ENCODE peak calls at places on chromosome 10, in eight cellular contexts. G is stimulated activated CD8-positive, alpha-beta memory T cell treated with anti-CD3 and anti-CD28 coated beads, Interleukin-4, amount 100 ng/mL, for 1 hour; W is colonic mucosa; K is NCI-H1092 treated with DMSO at 0.1 percent for 48 hours; B is GM23338; J is T-helper 1 cell; Z is GM19239; U is germinal center. F is an unnamed sample.

GRCh38 chr10:95459446-95459845 is 101.7 kb downstream of the SORBS1 start:
- DNase-seq in U (no peak), G (no peak), J (no peak), B (peak), Z (no peak), W (no peak), K (no peak), F (no peak)

GRCh38 chr10:81848931-81849330 is 26.1 kb upstream of the NRG3 start:
- DNase-seq in G (no peak), Z (no peak), B (no peak), K (no peak), W (no peak), U (no peak), J (no peak), F (no peak)

GRCh38 chr10:949446-949845 is 17.9 kb upstream of the LARP4B start:
- DNase-seq in K (no peak), J (no peak), G (no peak), Z (no peak), W (no peak), B (no peak), U (peak), F (no peak)

GRCh38 chr10:125482108-125482507 is 200.9 kb downstream of the TEX36 start:
- DNase-seq in J (no peak), B (peak), W (no peak), G (no peak), U (no peak), K (no peak), Z (no peak), F (no peak)

GRCh38 chr10:27621441-27621840 is 117.3 kb downstream of the RAB18 start:
- DNase-seq in Z (no peak), G (no peak), J (no peak), K (no peak), W (no peak), B (no peak), U (no peak), F (no peak)

GRCh38 chr10:5860039-5860438 is 29.7 kb downstream of the ANKRD16 start:
- DNase-seq in K (no peak), W (no peak), G (no peak), J (no peak), U (no peak), Z (no peak), B (no peak), F (no peak)

GRCh38 chr10:86715836-86716235 is 40.6 kb upstream of the BMPR1A start:
- DNase-seq in U (no peak), K (no peak), Z (no peak), W (no peak), J (no peak), G (no peak), B (no peak), F (no peak)

GRCh38 chr10:58384095-58384494 is 1.1 kb upstream of the TFAM start:
- DNase-seq in Z (no peak), U (peak), B (no peak), K (no peak), G (no peak), W (no peak), J (peak), F (no peak)

GRCh38 chr10:71252195-71252594 is 39.8 kb downstream of the UNC5B start:
- DNase-seq in W (peak), K (no peak), B (no peak), U (no peak), Z (no peak), J (no peak), G (no peak), F (no peak)

GRCh38 chr10:42783181-42783549 is 570 bp downstream of the BMS1 start:
- DNase-seq in G (no peak), B (no peak), Z (no peak), W (peak), U (no peak), K (peak), J (no peak), F (no peak)

GRCh38 chr10:33947563-33947962 is 613.1 kb upstream of the NRP1 start:
- DNase-seq in U (no peak), G (no peak), W (no peak), B (no peak), Z (no peak), J (no peak), K (no peak), F (no peak)

GRCh38 chr10:95242581-95243317 is 48.1 kb downstream of the PDLIM1 start:
- DNase-seq in B (peak), W (no peak), Z (peak), K (peak), G (no peak), U (peak), J (peak), F (peak)

GRCh38 chr10:30538086-30538485 is 91.5 kb downstream of the LYZL2 start:
- DNase-seq in W (no peak), B (no peak), J (no peak), Z (no peak), U (no peak), G (no peak), K (no peak), F (peak)

GRCh38 chr10:62959553-62959952 is 143.4 kb upstream of the EGR2 start:
- DNase-seq in W (no peak), U (no peak), K (no peak), B (no peak), Z (no peak), G (no peak), J (no peak), F (no peak)

GRCh38 chr10:59098811-59099452 is 77.5 kb upstream of the PHYHIPL start:
- DNase-seq in Z (no peak), J (no peak), G (no peak), W (no peak), K (peak), U (no peak), B (no peak), F (no peak)

GRCh38 chr10:77673086-77673485 is 35.5 kb upstream of the KCNMA1 start:
- DNase-seq in K (no peak), B (no peak), W (no peak), U (no peak), Z (no peak), G (no peak), J (no peak), F (no peak)

GRCh38 chr10:14126697-14127440 is 203.9 kb downstream of the FRMD4A start:
- DNase-seq in Z (no peak), U (no peak), G (no peak), K (no peak), W (no peak), B (no peak), J (no peak), F (no peak)

GRCh38 chr10:9868499-9868898 is 1149.2 kb upstream of the CELF2 start:
- DNase-seq in U (no peak), B (peak), J (no peak), K (no peak), Z (no peak), W (no peak), G (no peak), F (no peak)

GRCh38 chr10:17181751-17182150 is 19.7 kb downstream of the TRDMT1 start:
- DNase-seq in Z (no peak), G (no peak), B (peak), W (no peak), J (no peak), U (no peak), K (peak), F (no peak)

GRCh38 chr10:29667191-29667590 is 32.4 kb upstream of the SVIL start:
- DNase-seq in B (peak), K (no peak), U (no peak), J (no peak), W (no peak), Z (no peak), G (no peak), F (no peak)

GRCh38 chr10:47326927-47327330 is 4.7 kb downstream of the GDF2 start:
- DNase-seq in K (no peak), W (no peak), Z (no peak), J (no peak), U (no peak), G (no peak), B (no peak), F (no peak)

GRCh38 chr10:137031-137430 is 1.8 kb downstream of the ZMYND11 start:
- DNase-seq in W (no peak), K (no peak), J (peak), Z (peak), B (peak), U (peak), G (no peak), F (peak)

GRCh38 chr10:104735036-104735435 is 93.9 kb downstream of the SORCS3 start:
- DNase-seq in G (no peak), J (no peak), W (no peak), U (no peak), Z (no peak), B (peak), K (no peak), F (no peak)

GRCh38 chr10:6202098-6202683 is 541 bp upstream of the PFKFB3 start:
- DNase-seq in J (no peak), Z (no peak), G (no peak), W (peak), B (peak), K (peak), U (peak), F (no peak)

GRCh38 chr10:132455441-132455971 is 58.5 kb downstream of the PWWP2B start:
- DNase-seq in G (no peak), U (no peak), K (no peak), B (no peak), Z (no peak), J (no peak), W (peak), F (no peak)

GRCh38 chr10:111475720-111476119 is 398.9 kb downstream of the ADRA2A start:
- DNase-seq in Z (no peak), G (no peak), B (no peak), K (no peak), U (no peak), J (no peak), W (no peak), F (peak)

F was measured in HuH-7.5.